ENCODE peak calls at places on chromosomes 12 and 14, in five cellular contexts. One of them, this sample, is unnamed.

GRCh38 chr14:72217164-72217563 is 284.9 kb downstream of the RGS6 start:
- DNase-seq in mesendoderm: no peak
- DNase-seq in adipocyte: no peak
- DNase-seq in neuronal stem cell: no peak
- DNase-seq in H9: no peak
- DNase-seq in this sample: no peak

GRCh38 chr12:7916936-7917335 is 19.1 kb downstream of the SLC2A3 start:
- DNase-seq in adipocyte: no peak
- DNase-seq in neuronal stem cell: no peak
- DNase-seq in H9: peak; percentile 66
- DNase-seq in mesendoderm: peak; percentile 81
- DNase-seq in this sample: peak; percentile 52

GRCh38 chr12:110689601-110690430 is 901 bp upstream of the HVCN1 start:
- DNase-seq in mesendoderm: peak; percentile 87
- DNase-seq in neuronal stem cell: no peak
- DNase-seq in H9: peak; percentile 81
- DNase-seq in adipocyte: peak; percentile 6
- DNase-seq in this sample: no peak

GRCh38 chr12:94267907-94268575 is 119.7 kb downstream of the PLXNC1 start:
- DNase-seq in mesendoderm: no peak
- DNase-seq in adipocyte: peak; percentile 56
- DNase-seq in neuronal stem cell: no peak
- DNase-seq in H9: no peak
- DNase-seq in this sample: no peak

GRCh38 chr12:104064842-104065441 is 611 bp downstream of the HCFC2 start:
- DNase-seq in H9: no peak
- DNase-seq in adipocyte: peak; percentile 64
- DNase-seq in neuronal stem cell: peak; percentile 24
- DNase-seq in mesendoderm: peak; percentile 8
- DNase-seq in this sample: peak; percentile 38

GRCh38 chr14:69054030-69054429 is 74.9 kb upstream of the ACTN1 start:
- DNase-seq in H9: no peak
- DNase-seq in adipocyte: no peak
- DNase-seq in neuronal stem cell: no peak
- DNase-seq in mesendoderm: no peak
- DNase-seq in this sample: no peak

GRCh38 chr14:95507701-95508103 is 8.7 kb downstream of the SYNE3 start:
- DNase-seq in adipocyte: peak; percentile 59
- DNase-seq in neuronal stem cell: no peak
- DNase-seq in H9: no peak
- DNase-seq in mesendoderm: no peak
- DNase-seq in this sample: peak; percentile 89

GRCh38 chr14:79584679-79585078 is 626.6 kb downstream of the DIO2 start:
- DNase-seq in H9: no peak
- DNase-seq in adipocyte: peak; percentile 65
- DNase-seq in mesendoderm: peak; percentile 56
- DNase-seq in neuronal stem cell: no peak
- DNase-seq in this sample: peak; percentile 90

GRCh38 chr12:47834199-47835016 is 14.7 kb upstream of the HDAC7 start:
- DNase-seq in adipocyte: no peak
- DNase-seq in H9: no peak
- DNase-seq in neuronal stem cell: no peak
- DNase-seq in mesendoderm: no peak
- DNase-seq in this sample: no peak

GRCh38 chr12:114982760-114983159 is 298.8 kb upstream of the TBX3 start:
- DNase-seq in mesendoderm: peak; percentile 35
- DNase-seq in adipocyte: peak; percentile 12
- DNase-seq in neuronal stem cell: no peak
- DNase-seq in H9: no peak
- DNase-seq in this sample: no peak

GRCh38 chr12:67193705-67194104 is 75.5 kb upstream of the CAND1 start:
- DNase-seq in mesendoderm: peak; percentile 56
- DNase-seq in adipocyte: peak; percentile 50
- DNase-seq in H9: peak; percentile 51
- DNase-seq in neuronal stem cell: peak; percentile 62
- DNase-seq in this sample: peak; percentile 40

GRCh38 chr14:64081174-64081746 is 212.9 kb downstream of the ESR2 start:
- DNase-seq in adipocyte: no peak
- DNase-seq in H9: no peak
- DNase-seq in mesendoderm: no peak
- DNase-seq in neuronal stem cell: no peak
- DNase-seq in this sample: no peak

GRCh38 chr12:30145351-30146017 is 361.7 kb upstream of the TMTC1 start:
- DNase-seq in adipocyte: peak; percentile 7
- DNase-seq in neuronal stem cell: no peak
- DNase-seq in H9: no peak
- DNase-seq in mesendoderm: no peak
- DNase-seq in this sample: no peak

GRCh38 chr12:4535092-4535491 is 3.6 kb upstream of the RAD51AP1 start:
- DNase-seq in H9: no peak
- DNase-seq in adipocyte: no peak
- DNase-seq in neuronal stem cell: no peak
- DNase-seq in mesendoderm: no peak
- DNase-seq in this sample: no peak

GRCh38 chr12:93784339-93785086 is 107.3 kb downstream of the CRADD start:
- DNase-seq in neuronal stem cell: no peak
- DNase-seq in adipocyte: peak; percentile 74
- DNase-seq in mesendoderm: peak; percentile 54
- DNase-seq in H9: no peak
- DNase-seq in this sample: peak; percentile 63

GRCh38 chr12:94169495-94169894 is 21.1 kb downstream of the PLXNC1 start:
- DNase-seq in mesendoderm: no peak
- DNase-seq in H9: no peak
- DNase-seq in adipocyte: no peak
- DNase-seq in neuronal stem cell: no peak
- DNase-seq in this sample: no peak

GRCh38 chr12:32508626-32509025 is 109.3 kb downstream of the FGD4 start:
- DNase-seq in mesendoderm: no peak
- DNase-seq in adipocyte: no peak
- DNase-seq in neuronal stem cell: no peak
- DNase-seq in H9: no peak
- DNase-seq in this sample: no peak

GRCh38 chr12:125533434-125534029 is 468.3 kb downstream of the AACS start:
- DNase-seq in H9: peak; percentile 89
- DNase-seq in mesendoderm: peak; percentile 69
- DNase-seq in neuronal stem cell: peak; percentile 60
- DNase-seq in adipocyte: peak; percentile 64
- DNase-seq in this sample: no peak

GRCh38 chr12:42587564-42588307 is 1.8 kb downstream of the PRICKLE1 start:
- DNase-seq in H9: no peak
- DNase-seq in mesendoderm: no peak
- DNase-seq in neuronal stem cell: no peak
- DNase-seq in adipocyte: peak; percentile 66
- DNase-seq in this sample: no peak

GRCh38 chr12:99769581-99769980 is 122.0 kb downstream of the GARIN6 start:
- DNase-seq in adipocyte: no peak
- DNase-seq in neuronal stem cell: peak; percentile 12
- DNase-seq in H9: no peak
- DNase-seq in mesendoderm: no peak
- DNase-seq in this sample: no peak

GRCh38 chr12:99768758-99769157 is 121.2 kb downstream of the GARIN6 start:
- DNase-seq in H9: no peak
- DNase-seq in adipocyte: no peak
- DNase-seq in mesendoderm: no peak
- DNase-seq in neuronal stem cell: no peak
- DNase-seq in this sample: no peak

GRCh38 chr12:99767809-99768208 is 120.3 kb downstream of the GARIN6 start:
- DNase-seq in mesendoderm: peak; percentile 28
- DNase-seq in neuronal stem cell: no peak
- DNase-seq in H9: no peak
- DNase-seq in adipocyte: peak; percentile 79
- DNase-seq in this sample: peak; percentile 23

GRCh38 chr12:99766408-99766807 is 118.9 kb downstream of the GARIN6 start:
- DNase-seq in neuronal stem cell: no peak
- DNase-seq in adipocyte: no peak
- DNase-seq in mesendoderm: no peak
- DNase-seq in H9: no peak
- DNase-seq in this sample: no peak

GRCh38 chr12:99765469-99766114 is 118.0 kb downstream of the GARIN6 start:
- DNase-seq in neuronal stem cell: no peak
- DNase-seq in H9: no peak
- DNase-seq in mesendoderm: no peak
- DNase-seq in adipocyte: no peak
- DNase-seq in this sample: no peak
- H3K9ac ChIP-seq in neuronal stem cell: no peak overlapping the region
- H3K9ac ChIP-seq in H9: no peak overlapping the region
- H3K9ac ChIP-seq in mesendoderm: no peak overlapping the region
- H3K9ac ChIP-seq in adipocyte: no peak overlapping the region
- H3K9ac ChIP-seq in this sample: no peak overlapping the region

DNA sequence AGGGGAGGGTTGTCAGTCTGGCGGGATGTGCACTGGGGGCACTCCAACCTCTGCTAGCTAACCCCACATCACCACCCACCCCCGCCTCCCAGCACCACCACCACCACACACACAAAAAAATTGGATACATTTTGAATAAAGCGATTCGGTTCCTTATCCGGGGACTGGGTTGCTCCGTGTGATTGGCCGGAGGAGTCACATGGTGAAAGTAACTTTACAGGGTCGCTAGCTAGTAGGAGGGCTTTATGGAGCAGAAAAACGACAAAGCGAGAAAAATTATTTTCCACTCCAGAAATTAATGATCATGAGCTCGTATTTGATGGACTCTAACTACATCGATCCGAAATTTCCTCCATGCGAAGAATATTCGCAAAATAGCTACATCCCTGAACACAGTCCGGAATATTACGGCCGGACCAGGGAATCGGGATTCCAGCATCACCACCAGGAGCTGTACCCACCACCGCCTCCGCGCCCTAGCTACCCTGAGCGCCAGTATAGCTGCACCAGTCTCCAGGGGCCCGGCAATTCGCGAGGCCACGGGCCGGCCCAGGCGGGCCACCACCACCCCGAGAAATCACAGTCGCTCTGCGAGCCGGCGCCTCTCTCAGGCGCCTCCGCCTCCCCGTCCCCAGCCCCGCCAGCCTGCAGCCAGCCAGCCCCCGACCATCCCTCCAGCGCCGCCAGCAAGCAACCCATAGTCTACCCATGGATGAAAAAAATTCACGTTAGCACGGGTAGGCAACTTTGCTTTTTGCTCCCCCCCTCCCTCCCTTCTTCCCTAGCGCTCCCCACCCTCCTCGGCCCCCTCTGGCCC is at the start of gene HOXC4:
- DNase-seq in mesendoderm: no peak
- DNase-seq in H9: no peak
- DNase-seq in neuronal stem cell: no peak
- DNase-seq in adipocyte: no peak
- DNase-seq in this sample: no peak
- H3K9ac ChIP-seq in mesendoderm: no peak within 1 kb of the TSS
- H3K9ac ChIP-seq in H9: no peak within 1 kb of the TSS
- H3K9ac ChIP-seq in neuronal stem cell: peak within 1 kb of the TSS; percentile 50
- H3K9ac ChIP-seq in adipocyte: peak within 1 kb of the TSS; percentile 77
- H3K9ac ChIP-seq in this sample: peak within 1 kb of the TSS; percentile 89

GRCh38 chr14:35401853-35402252 is 2.7 kb downstream of the NFKBIA start:
- DNase-seq in H9: no peak
- DNase-seq in adipocyte: no peak
- DNase-seq in mesendoderm: no peak
- DNase-seq in neuronal stem cell: no peak
- DNase-seq in this sample: no peak
- H3K9ac ChIP-seq in H9: no peak overlapping the region
- H3K9ac ChIP-seq in adipocyte: peak overlapping the region; percentile 94
- H3K9ac ChIP-seq in mesendoderm: peak overlapping the region; percentile 94
- H3K9ac ChIP-seq in neuronal stem cell: no peak overlapping the region
- H3K9ac ChIP-seq in this sample: peak overlapping the region; percentile 88

GRCh38 chr14:34985740-34986139 is 2.9 kb downstream of the SRP54 start:
- DNase-seq in mesendoderm: no peak
- DNase-seq in adipocyte: no peak
- DNase-seq in H9: no peak
- DNase-seq in neuronal stem cell: no peak
- DNase-seq in this sample: no peak

GRCh38 chr14:34980337-34980900 is 2.4 kb upstream of the SRP54 start:
- DNase-seq in adipocyte: no peak
- DNase-seq in H9: no peak
- DNase-seq in neuronal stem cell: no peak
- DNase-seq in mesendoderm: peak; percentile 16
- DNase-seq in this sample: no peak

GRCh38 chr14:34983148-34983760 is 462 bp downstream of the SRP54 start:
- DNase-seq in H9: no peak
- DNase-seq in neuronal stem cell: no peak
- DNase-seq in adipocyte: no peak
- DNase-seq in mesendoderm: no peak
- DNase-seq in this sample: no peak

GRCh38 chr14:34981743-34982420 is 910 bp upstream of the SRP54 start:
- DNase-seq in neuronal stem cell: no peak
- DNase-seq in mesendoderm: peak; percentile 74
- DNase-seq in H9: no peak
- DNase-seq in adipocyte: peak; percentile 65
- DNase-seq in this sample: peak; percentile 84

GRCh38 chr14:34982421-34983147 is at the start of gene SRP54:
- DNase-seq in neuronal stem cell: peak; percentile 98
- DNase-seq in adipocyte: peak; percentile 98
- DNase-seq in H9: peak; percentile 100
- DNase-seq in mesendoderm: peak; percentile 99
- DNase-seq in this sample: peak; percentile 98
- H3K9ac ChIP-seq in neuronal stem cell: peak within 1 kb of the TSS; percentile 71
- H3K9ac ChIP-seq in adipocyte: peak within 1 kb of the TSS; percentile 98
- H3K9ac ChIP-seq in H9: peak within 1 kb of the TSS; percentile 89
- H3K9ac ChIP-seq in mesendoderm: peak within 1 kb of the TSS; percentile 85
- H3K9ac ChIP-seq in this sample: peak within 1 kb of the TSS; percentile 98

This sample was measured in mesenchymal stem cell.